ENCODE peak calls at places on chromosome 22, in eight cellular contexts. One of them, this sample, is unnamed.

GRCh38 chr22:49960967-49961600 is 512 bp downstream of the PIM3 start:
- DNase-seq in cardiac muscle cell: peak; percentile 62
- DNase-seq in WERI-Rb-1: peak; percentile 46
- DNase-seq in brain microvascular endothelial cell: peak; percentile 11
- DNase-seq in H1: peak; percentile 71
- DNase-seq in PC-3: peak; percentile 47
- DNase-seq in tibial nerve: no peak
- DNase-seq in lower lobe of right lung: peak; percentile 74
- DNase-seq in this sample: peak; percentile 56

GRCh38 chr22:23187871-23188700 is 7.8 kb downstream of the BCR start:
- DNase-seq in cardiac muscle cell: no peak
- DNase-seq in WERI-Rb-1: no peak
- DNase-seq in brain microvascular endothelial cell: no peak
- DNase-seq in H1: no peak
- DNase-seq in PC-3: no peak
- DNase-seq in tibial nerve: no peak
- DNase-seq in lower lobe of right lung: no peak
- DNase-seq in this sample: no peak

GRCh38 chr22:40177738-40178416 is at the start of gene TNRC6B:
- DNase-seq in cardiac muscle cell: peak; percentile 95
- DNase-seq in WERI-Rb-1: peak; percentile 78
- DNase-seq in brain microvascular endothelial cell: peak; percentile 95
- DNase-seq in H1: peak; percentile 65
- DNase-seq in PC-3: peak; percentile 89
- DNase-seq in tibial nerve: peak; percentile 92
- DNase-seq in lower lobe of right lung: no peak
- DNase-seq in this sample: peak; percentile 80

GRCh38 chr22:50610581-50610980 is 10.0 kb downstream of the MAPK8IP2 start:
- DNase-seq in cardiac muscle cell: no peak
- DNase-seq in WERI-Rb-1: no peak
- DNase-seq in brain microvascular endothelial cell: no peak
- DNase-seq in H1: peak; percentile 41
- DNase-seq in PC-3: no peak
- DNase-seq in tibial nerve: no peak
- DNase-seq in lower lobe of right lung: no peak
- DNase-seq in this sample: no peak

GRCh38 chr22:49620003-49620556 is 207.6 kb downstream of the BRD1 start:
- DNase-seq in cardiac muscle cell: no peak
- DNase-seq in WERI-Rb-1: no peak
- DNase-seq in brain microvascular endothelial cell: no peak
- DNase-seq in H1: no peak
- DNase-seq in PC-3: no peak
- DNase-seq in tibial nerve: no peak
- DNase-seq in lower lobe of right lung: no peak
- DNase-seq in this sample: peak; percentile 2

GRCh38 chr22:40116496-40117200 is 61.1 kb upstream of the TNRC6B start:
- DNase-seq in cardiac muscle cell: no peak
- DNase-seq in WERI-Rb-1: no peak
- DNase-seq in brain microvascular endothelial cell: no peak
- DNase-seq in H1: no peak
- DNase-seq in PC-3: no peak
- DNase-seq in tibial nerve: no peak
- DNase-seq in lower lobe of right lung: no peak
- DNase-seq in this sample: no peak

GRCh38 chr22:25781801-25782200 is 39.8 kb downstream of the MYO18B start:
- DNase-seq in cardiac muscle cell: no peak
- DNase-seq in WERI-Rb-1: peak; percentile 56
- DNase-seq in brain microvascular endothelial cell: no peak
- DNase-seq in H1: no peak
- DNase-seq in PC-3: no peak
- DNase-seq in tibial nerve: no peak
- DNase-seq in lower lobe of right lung: no peak
- DNase-seq in this sample: no peak

GRCh38 chr22:49197500-49197899 is 630.2 kb downstream of the BRD1 start:
- DNase-seq in cardiac muscle cell: peak; percentile 0
- DNase-seq in WERI-Rb-1: no peak
- DNase-seq in brain microvascular endothelial cell: no peak
- DNase-seq in H1: no peak
- DNase-seq in PC-3: no peak
- DNase-seq in tibial nerve: no peak
- DNase-seq in lower lobe of right lung: no peak
- DNase-seq in this sample: no peak

GRCh38 chr22:48757581-48757980 is 1070.1 kb downstream of the BRD1 start:
- DNase-seq in cardiac muscle cell: no peak
- DNase-seq in WERI-Rb-1: no peak
- DNase-seq in brain microvascular endothelial cell: no peak
- DNase-seq in H1: peak; percentile 43
- DNase-seq in PC-3: no peak
- DNase-seq in tibial nerve: no peak
- DNase-seq in lower lobe of right lung: peak; percentile 24
- DNase-seq in this sample: no peak

GRCh38 chr22:39989633-39990032 is 5.1 kb upstream of the FAM83F start:
- DNase-seq in cardiac muscle cell: no peak
- DNase-seq in WERI-Rb-1: no peak
- DNase-seq in brain microvascular endothelial cell: no peak
- DNase-seq in H1: no peak
- DNase-seq in PC-3: no peak
- DNase-seq in tibial nerve: no peak
- DNase-seq in lower lobe of right lung: no peak
- DNase-seq in this sample: no peak

GRCh38 chr22:19148417-19149046 is 1.6 kb downstream of the GSC2 start:
- DNase-seq in cardiac muscle cell: no peak
- DNase-seq in WERI-Rb-1: no peak
- DNase-seq in brain microvascular endothelial cell: no peak
- DNase-seq in H1: no peak
- DNase-seq in PC-3: no peak
- DNase-seq in tibial nerve: no peak
- DNase-seq in lower lobe of right lung: no peak
- DNase-seq in this sample: no peak

GRCh38 chr22:25970348-25970995 is 198.8 kb upstream of the SEZ6L start:
- DNase-seq in cardiac muscle cell: peak; percentile 17
- DNase-seq in WERI-Rb-1: no peak
- DNase-seq in brain microvascular endothelial cell: no peak
- DNase-seq in H1: no peak
- DNase-seq in PC-3: no peak
- DNase-seq in tibial nerve: no peak
- DNase-seq in lower lobe of right lung: no peak
- DNase-seq in this sample: peak; percentile 19

GRCh38 chr22:19824197-19825015 is 30.3 kb downstream of the GNB1L start:
- DNase-seq in cardiac muscle cell: no peak
- DNase-seq in WERI-Rb-1: no peak
- DNase-seq in brain microvascular endothelial cell: no peak
- DNase-seq in H1: peak; percentile 47
- DNase-seq in PC-3: no peak
- DNase-seq in tibial nerve: no peak
- DNase-seq in lower lobe of right lung: peak; percentile 52
- DNase-seq in this sample: peak; percentile 68

GRCh38 chr22:33919591-33920501 is at the start of gene LARGE1:
- DNase-seq in cardiac muscle cell: peak; percentile 74
- DNase-seq in WERI-Rb-1: peak; percentile 24
- DNase-seq in brain microvascular endothelial cell: no peak
- DNase-seq in H1: peak; percentile 72
- DNase-seq in PC-3: no peak
- DNase-seq in tibial nerve: no peak
- DNase-seq in lower lobe of right lung: peak; percentile 64
- DNase-seq in this sample: peak; percentile 39

GRCh38 chr22:11613898-11614755 is 3913.9 kb upstream of the OR11H1 start:
- DNase-seq in cardiac muscle cell: no peak
- DNase-seq in WERI-Rb-1: no peak
- DNase-seq in brain microvascular endothelial cell: no peak
- DNase-seq in H1: no peak
- DNase-seq in PC-3: no peak
- DNase-seq in tibial nerve: no peak
- DNase-seq in lower lobe of right lung: no peak
- DNase-seq in this sample: no peak

GRCh38 chr22:19383292-19383691 is 48.2 kb downstream of the HIRA start:
- DNase-seq in cardiac muscle cell: no peak
- DNase-seq in WERI-Rb-1: no peak
- DNase-seq in brain microvascular endothelial cell: no peak
- DNase-seq in H1: no peak
- DNase-seq in PC-3: no peak
- DNase-seq in tibial nerve: no peak
- DNase-seq in lower lobe of right lung: no peak
- DNase-seq in this sample: no peak

GRCh38 chr22:20000246-20001081 is 16.2 kb downstream of the ARVCF start:
- DNase-seq in cardiac muscle cell: peak; percentile 54
- DNase-seq in WERI-Rb-1: peak; percentile 72
- DNase-seq in brain microvascular endothelial cell: no peak
- DNase-seq in H1: no peak
- DNase-seq in PC-3: no peak
- DNase-seq in tibial nerve: no peak
- DNase-seq in lower lobe of right lung: no peak
- DNase-seq in this sample: peak; percentile 73

GRCh38 chr22:24985824-24986214 is 33.3 kb downstream of the KIAA1671 start:
- DNase-seq in cardiac muscle cell: no peak
- DNase-seq in WERI-Rb-1: no peak
- DNase-seq in brain microvascular endothelial cell: peak; percentile 98
- DNase-seq in H1: no peak
- DNase-seq in PC-3: peak; percentile 77
- DNase-seq in tibial nerve: no peak
- DNase-seq in lower lobe of right lung: no peak
- DNase-seq in this sample: no peak

DNA sequence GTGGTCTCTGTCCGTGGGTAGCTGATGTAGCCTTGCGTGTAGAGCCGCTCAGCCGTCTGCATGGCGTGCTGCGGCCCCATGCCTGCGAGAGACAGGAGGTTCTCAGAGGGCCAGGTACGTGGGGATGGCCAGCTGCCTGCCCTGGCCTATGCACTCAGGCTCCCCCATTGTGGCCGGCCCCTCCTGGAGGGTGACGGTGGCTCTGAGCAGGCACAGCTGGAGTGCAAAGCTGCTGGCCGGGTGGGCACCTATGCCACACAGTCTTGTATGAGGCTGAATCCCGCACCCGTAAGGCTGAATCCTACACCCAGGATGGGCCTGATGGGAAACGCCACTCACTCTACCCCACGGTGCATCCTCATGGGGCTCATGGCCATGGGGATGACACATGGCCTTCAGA is 11.6 kb upstream of the PPM1F start:
- DNase-seq in cardiac muscle cell: no peak
- DNase-seq in WERI-Rb-1: no peak
- DNase-seq in brain microvascular endothelial cell: no peak
- DNase-seq in H1: no peak
- DNase-seq in PC-3: no peak
- DNase-seq in tibial nerve: no peak
- DNase-seq in lower lobe of right lung: no peak
- DNase-seq in this sample: no peak
- H3K36me3 ChIP-seq in cardiac muscle cell: peaks cover 52% of the 10 kb centered on the region
- H3K36me3 ChIP-seq in WERI-Rb-1: peaks cover 73% of the 10 kb centered on the region
- H3K36me3 ChIP-seq in brain microvascular endothelial cell: peaks cover 92% of the 10 kb centered on the region
- H3K36me3 ChIP-seq in H1: peaks cover 53% of the 10 kb centered on the region
- H3K36me3 ChIP-seq in PC-3: no peaks in the 10 kb centered on the region
- H3K36me3 ChIP-seq in tibial nerve: peaks cover 100% of the 10 kb centered on the region
- H3K36me3 ChIP-seq in lower lobe of right lung: peaks cover 93% of the 10 kb centered on the region
- H3K36me3 ChIP-seq in this sample: peaks cover 77% of the 10 kb centered on the region

GRCh38 chr22:45531441-45531840 is 28.8 kb downstream of the FBLN1 start:
- DNase-seq in cardiac muscle cell: peak; percentile 7
- DNase-seq in WERI-Rb-1: no peak
- DNase-seq in brain microvascular endothelial cell: no peak
- DNase-seq in H1: no peak
- DNase-seq in PC-3: no peak
- DNase-seq in tibial nerve: no peak
- DNase-seq in lower lobe of right lung: no peak
- DNase-seq in this sample: no peak

GRCh38 chr22:45531944-45532631 is 29.4 kb downstream of the FBLN1 start:
- DNase-seq in cardiac muscle cell: no peak
- DNase-seq in WERI-Rb-1: peak; percentile 75
- DNase-seq in brain microvascular endothelial cell: no peak
- DNase-seq in H1: no peak
- DNase-seq in PC-3: no peak
- DNase-seq in tibial nerve: no peak
- DNase-seq in lower lobe of right lung: no peak
- DNase-seq in this sample: no peak

GRCh38 chr22:45534339-45535192 is 31.9 kb downstream of the FBLN1 start:
- DNase-seq in cardiac muscle cell: no peak
- DNase-seq in WERI-Rb-1: no peak
- DNase-seq in brain microvascular endothelial cell: no peak
- DNase-seq in H1: no peak
- DNase-seq in PC-3: no peak
- DNase-seq in tibial nerve: no peak
- DNase-seq in lower lobe of right lung: no peak
- DNase-seq in this sample: no peak

GRCh38 chr22:45535400-45535799 is 32.7 kb downstream of the FBLN1 start:
- DNase-seq in cardiac muscle cell: no peak
- DNase-seq in WERI-Rb-1: no peak
- DNase-seq in brain microvascular endothelial cell: no peak
- DNase-seq in H1: no peak
- DNase-seq in PC-3: no peak
- DNase-seq in tibial nerve: no peak
- DNase-seq in lower lobe of right lung: no peak
- DNase-seq in this sample: no peak

GRCh38 chr22:45533731-45534130 is 31.0 kb downstream of the FBLN1 start:
- DNase-seq in cardiac muscle cell: no peak
- DNase-seq in WERI-Rb-1: no peak
- DNase-seq in brain microvascular endothelial cell: no peak
- DNase-seq in H1: no peak
- DNase-seq in PC-3: no peak
- DNase-seq in tibial nerve: no peak
- DNase-seq in lower lobe of right lung: no peak
- DNase-seq in this sample: no peak
- H3K36me3 ChIP-seq in cardiac muscle cell: no peaks in the 10 kb centered on the region
- H3K36me3 ChIP-seq in WERI-Rb-1: peaks cover 60% of the 10 kb centered on the region
- H3K36me3 ChIP-seq in brain microvascular endothelial cell: no peaks in the 10 kb centered on the region
- H3K36me3 ChIP-seq in H1: peaks cover 42% of the 10 kb centered on the region
- H3K36me3 ChIP-seq in PC-3: no peaks in the 10 kb centered on the region
- H3K36me3 ChIP-seq in tibial nerve: peaks cover 8% of the 10 kb centered on the region
- H3K36me3 ChIP-seq in lower lobe of right lung: peaks cover 9% of the 10 kb centered on the region
- H3K36me3 ChIP-seq in this sample: no peaks in the 10 kb centered on the region

GRCh38 chr22:32409977-32410376 is 2.1 kb downstream of the RTCB start:
- DNase-seq in cardiac muscle cell: no peak
- DNase-seq in WERI-Rb-1: no peak
- DNase-seq in brain microvascular endothelial cell: no peak
- DNase-seq in H1: no peak
- DNase-seq in PC-3: no peak
- DNase-seq in tibial nerve: no peak
- DNase-seq in lower lobe of right lung: no peak
- DNase-seq in this sample: no peak
- H3K36me3 ChIP-seq in cardiac muscle cell: peaks cover 30% of the 10 kb centered on the region
- H3K36me3 ChIP-seq in WERI-Rb-1: peaks cover 41% of the 10 kb centered on the region
- H3K36me3 ChIP-seq in brain microvascular endothelial cell: peaks cover 29% of the 10 kb centered on the region
- H3K36me3 ChIP-seq in H1: peaks cover 25% of the 10 kb centered on the region
- H3K36me3 ChIP-seq in PC-3: peaks cover 31% of the 10 kb centered on the region
- H3K36me3 ChIP-seq in tibial nerve: peaks cover 43% of the 10 kb centered on the region
- H3K36me3 ChIP-seq in lower lobe of right lung: peaks cover 42% of the 10 kb centered on the region
- H3K36me3 ChIP-seq in this sample: peaks cover 37% of the 10 kb centered on the region

DNA sequence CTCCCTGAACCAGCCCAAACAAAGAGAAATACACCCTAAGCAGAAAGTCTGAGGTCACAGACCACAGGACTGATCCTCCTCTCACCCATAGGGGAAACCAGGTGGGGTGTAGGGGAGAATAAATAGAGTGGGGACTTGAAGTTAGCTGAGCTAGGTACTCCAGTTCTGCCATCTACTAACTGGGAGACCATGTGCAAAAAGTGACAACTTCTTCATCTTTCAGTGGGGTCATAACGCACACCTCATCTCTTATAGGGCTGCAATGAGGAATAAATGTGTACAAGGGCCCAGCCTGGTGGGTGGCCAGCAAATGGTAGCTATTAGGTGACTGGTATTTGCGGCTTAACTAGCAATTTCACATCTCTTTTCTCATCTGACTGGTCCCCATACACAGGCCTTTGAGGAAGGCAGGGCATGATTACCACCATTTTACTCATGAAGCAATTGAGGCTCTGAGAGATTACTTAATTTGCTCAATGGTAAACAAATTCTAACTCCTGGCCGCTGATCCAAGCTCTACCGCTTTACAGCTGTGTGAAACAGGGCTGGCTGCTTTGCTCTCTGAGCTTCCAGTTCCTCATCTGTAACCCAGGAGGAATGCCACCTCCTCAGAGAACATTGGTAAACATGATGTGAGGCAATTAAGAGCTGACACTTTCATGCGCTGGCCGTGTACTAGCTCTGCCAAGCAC is 16.6 kb downstream of the TBC1D10A start:
- DNase-seq in cardiac muscle cell: no peak
- DNase-seq in WERI-Rb-1: no peak
- DNase-seq in brain microvascular endothelial cell: no peak
- DNase-seq in H1: no peak
- DNase-seq in PC-3: no peak
- DNase-seq in tibial nerve: peak; percentile 67
- DNase-seq in lower lobe of right lung: peak; percentile 71
- DNase-seq in this sample: no peak
- H3K36me3 ChIP-seq in cardiac muscle cell: no peaks in the 10 kb centered on the region
- H3K36me3 ChIP-seq in WERI-Rb-1: no peaks in the 10 kb centered on the region
- H3K36me3 ChIP-seq in brain microvascular endothelial cell: no peaks in the 10 kb centered on the region
- H3K36me3 ChIP-seq in H1: no peaks in the 10 kb centered on the region
- H3K36me3 ChIP-seq in PC-3: no peaks in the 10 kb centered on the region
- H3K36me3 ChIP-seq in tibial nerve: no peaks in the 10 kb centered on the region
- H3K36me3 ChIP-seq in lower lobe of right lung: peaks cover under 1% of the 10 kb centered on the region
- H3K36me3 ChIP-seq in this sample: no peaks in the 10 kb centered on the region

This sample was measured in BE2C.